ENCODE peak calls at places on chromosomes 3 and 15, in eight cellular contexts. B is GM06990, S is AG10803, N is coronary artery, Y is dorsolateral prefrontal cortex, M is stomach, P is GM23248, A is HFF-Myc. G is an unnamed sample.
A peak's percentile ranks its signal among the peaks of the same experiment; 100 is the strongest.

GRCh38 chr3:37218206-37218605 is 43.8 kb upstream of the LRRFIP2 start:
- DNase-seq in B (no peak), S (no peak), N (no peak), Y (no peak), M (no peak), P (no peak), A (no peak), G (no peak)

GRCh38 chr15:89495638-89496145 is 691 bp downstream of the RHCG start:
- DNase-seq in B (no peak), S (no peak), N (no peak), Y (no peak), M (no peak), P (no peak), A (no peak), G (no peak)

GRCh38 chr3:12894629-12895028 is 53.3 kb upstream of the RPL32 start:
- DNase-seq in B (no peak), S (peak; percentile 9), N (no peak), Y (no peak), M (no peak), P (no peak), A (no peak), G (no peak)

GRCh38 chr3:109369510-109369909 is 32.2 kb upstream of the DPPA4 start:
- DNase-seq in B (no peak), S (no peak), N (no peak), Y (no peak), M (no peak), P (no peak), A (no peak), G (no peak)

GRCh38 chr3:125059488-125060245 is 3.9 kb upstream of the HEG1 start:
- DNase-seq in B (no peak), S (no peak), N (no peak), Y (no peak), M (no peak), P (peak; percentile 62), A (no peak), G (no peak)

GRCh38 chr3:175150812-175151411 is 291.8 kb downstream of the NAALADL2 start:
- DNase-seq in B (no peak), S (no peak), N (no peak), Y (no peak), M (no peak), P (no peak), A (no peak), G (no peak)

GRCh38 chr15:63860161-63860954 is 26.6 kb upstream of the HERC1 start:
- DNase-seq in B (no peak), S (no peak), N (no peak), Y (peak; percentile 34), M (no peak), P (no peak), A (no peak), G (no peak)

GRCh38 chr3:174846055-174846454 is 13.1 kb upstream of the NAALADL2 start:
- DNase-seq in B (no peak), S (no peak), N (no peak), Y (no peak), M (no peak), P (no peak), A (no peak), G (no peak)

GRCh38 chr3:156106721-156107373 is 13.5 kb upstream of the KCNAB1 start:
- DNase-seq in B (no peak), S (no peak), N (no peak), Y (peak; percentile 13), M (no peak), P (no peak), A (no peak), G (no peak)

GRCh38 chr15:28086175-28086703 is 12.9 kb downstream of the OCA2 start:
- DNase-seq in B (no peak), S (peak; percentile 46), N (no peak), Y (no peak), M (peak; percentile 68), P (peak; percentile 68), A (peak; percentile 15), G (peak; percentile 19)

GRCh38 chr3:82978368-82978767 is 1216.9 kb upstream of the GBE1 start:
- DNase-seq in B (no peak), S (no peak), N (no peak), Y (no peak), M (no peak), P (no peak), A (no peak), G (no peak)

GRCh38 chr15:45499426-45499825 is 23.1 kb downstream of the SLC30A4 start:
- DNase-seq in B (no peak), S (peak; percentile 43), N (no peak), Y (no peak), M (no peak), P (peak; percentile 30), A (no peak), G (no peak)

GRCh38 chr15:74302821-74303359 is 64.6 kb downstream of the CYP11A1 start:
- DNase-seq in B (no peak), S (no peak), N (no peak), Y (peak; percentile 55), M (peak; percentile 46), P (peak; percentile 56), A (no peak), G (no peak)

GRCh38 chr15:58862326-58862725 is 71.2 kb downstream of the SLTM start:
- DNase-seq in B (no peak), S (no peak), N (no peak), Y (no peak), M (no peak), P (no peak), A (no peak), G (no peak)

GRCh38 chr15:58867926-58868325 is 65.6 kb downstream of the SLTM start:
- DNase-seq in B (no peak), S (no peak), N (no peak), Y (no peak), M (no peak), P (no peak), A (no peak), G (no peak)

GRCh38 chr15:58870451-58870850 is 63.0 kb downstream of the SLTM start:
- DNase-seq in B (no peak), S (peak; percentile 65), N (no peak), Y (no peak), M (no peak), P (peak; percentile 72), A (no peak), G (no peak)

GRCh38 chr15:58865420-58865880 is 68.0 kb downstream of the SLTM start:
- DNase-seq in B (no peak), S (no peak), N (no peak), Y (no peak), M (no peak), P (peak; percentile 37), A (no peak), G (no peak)

GRCh38 chr15:58864602-58865419 is 68.7 kb downstream of the SLTM start:
- DNase-seq in B (peak; percentile 24), S (peak; percentile 25), N (peak; percentile 76), Y (no peak), M (peak; percentile 33), P (peak; percentile 56), A (no peak), G (no peak)
- H3K4me3 ChIP-seq in B (no peak overlapping the region), S (peak overlapping the region; percentile 34), N (peak overlapping the region; percentile 69), Y (peak overlapping the region; percentile 37), M (peak overlapping the region; percentile 39), P (peak overlapping the region; percentile 41), A (no peak overlapping the region), G (peak overlapping the region; percentile 20)

GRCh38 chr3:42975955-42976354 is 3.2 kb upstream of the GASK1A start:
- DNase-seq in B (no peak), S (no peak), N (no peak), Y (no peak), M (no peak), P (no peak), A (no peak), G (no peak)

GRCh38 chr3:42982645-42983412 is 3.7 kb downstream of the GASK1A start:
- DNase-seq in B (no peak), S (no peak), N (no peak), Y (no peak), M (no peak), P (no peak), A (no peak), G (no peak)

GRCh38 chr3:42980909-42981308 is 1.8 kb downstream of the GASK1A start:
- DNase-seq in B (no peak), S (peak; percentile 22), N (no peak), Y (no peak), M (no peak), P (peak; percentile 40), A (no peak), G (no peak)

GRCh38 chr3:42980209-42980608 is 1.1 kb downstream of the GASK1A start:
- DNase-seq in B (no peak), S (no peak), N (no peak), Y (no peak), M (no peak), P (peak; percentile 4), A (no peak), G (no peak)

GRCh38 chr3:42979044-42979962 is at the start of gene GASK1A:
- DNase-seq in B (peak; percentile 8), S (no peak), N (no peak), Y (peak; percentile 19), M (peak; percentile 33), P (peak; percentile 59), A (no peak), G (no peak)
- H3K4me3 ChIP-seq in B (no peak within 1 kb of the TSS), S (peak within 1 kb of the TSS; percentile 47), N (peak within 1 kb of the TSS; percentile 89), Y (peak within 1 kb of the TSS; percentile 65), M (peak within 1 kb of the TSS; percentile 77), P (peak within 1 kb of the TSS; percentile 64), A (peak within 1 kb of the TSS; percentile 33), G (no peak within 1 kb of the TSS)

GRCh38 chr3:179661777-179662176 is 8.9 kb downstream of the USP13 start:
- DNase-seq in B (no peak), S (no peak), N (no peak), Y (no peak), M (no peak), P (no peak), A (no peak), G (no peak)

GRCh38 chr3:179663093-179663492 is 10.3 kb downstream of the USP13 start:
- DNase-seq in B (no peak), S (no peak), N (no peak), Y (no peak), M (no peak), P (no peak), A (no peak), G (no peak)

GRCh38 chr3:179668429-179668828 is 15.6 kb downstream of the USP13 start:
- DNase-seq in B (no peak), S (no peak), N (no peak), Y (no peak), M (no peak), P (no peak), A (no peak), G (no peak)

GRCh38 chr3:179666436-179667035 is 13.7 kb downstream of the USP13 start:
- DNase-seq in B (no peak), S (peak; percentile 31), N (no peak), Y (peak; percentile 12), M (peak; percentile 38), P (peak; percentile 15), A (no peak), G (no peak)

GRCh38 chr3:179666030-179666429 is 13.2 kb downstream of the USP13 start:
- DNase-seq in B (no peak), S (no peak), N (no peak), Y (no peak), M (no peak), P (no peak), A (no peak), G (no peak)
- H3K4me3 ChIP-seq in B (no peak overlapping the region), S (no peak overlapping the region), N (no peak overlapping the region), Y (peak overlapping the region; percentile 13), M (no peak overlapping the region), P (no peak overlapping the region), A (no peak overlapping the region), G (no peak overlapping the region)

DNA sequence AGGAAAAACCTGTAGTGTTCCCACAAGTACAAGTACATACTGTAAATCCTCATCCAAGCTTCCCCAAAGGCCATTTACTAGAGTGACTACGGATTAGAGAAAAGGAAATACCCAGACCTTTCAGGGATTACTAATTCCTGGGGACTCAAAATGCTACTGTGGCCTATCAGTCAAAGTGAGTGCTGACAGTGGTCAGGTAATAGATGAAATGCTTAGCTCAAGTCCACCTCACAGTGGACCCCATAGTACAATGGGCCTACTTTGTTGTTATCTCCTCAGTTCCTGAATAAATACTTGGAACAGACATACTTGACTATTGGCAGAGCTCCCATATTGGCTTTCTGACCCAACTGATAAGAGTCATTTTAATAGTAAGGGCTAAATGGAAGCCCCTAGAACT is 61.7 kb downstream of the MAP4 start:
- DNase-seq in B (no peak), S (no peak), N (no peak), Y (no peak), M (no peak), P (no peak), A (no peak), G (no peak)
- H3K4me3 ChIP-seq in B (no peak overlapping the region), S (no peak overlapping the region), N (no peak overlapping the region), Y (no peak overlapping the region), M (no peak overlapping the region), P (no peak overlapping the region), A (no peak overlapping the region), G (no peak overlapping the region)